ENCODE peak calls at places on chromosomes 4 and X, in six cellular contexts. One of them, this sample, is unnamed.

GRCh38 chrX:147981038-147981752 is at the start of gene FMR1NB:
- DNase-seq in CD8-positive, alpha-beta T cell: no peak
- DNase-seq in astrocyte of the spinal cord: no peak
- DNase-seq in fibroblast of gingiva: no peak
- DNase-seq in germinal center: no peak
- DNase-seq in sciatic nerve: no peak
- DNase-seq in this sample: no peak

GRCh38 chr4:71229477-71230257 is 109.2 kb upstream of the SLC4A4 start:
- DNase-seq in CD8-positive, alpha-beta T cell: no peak
- DNase-seq in astrocyte of the spinal cord: peak; percentile 69
- DNase-seq in fibroblast of gingiva: peak; percentile 9
- DNase-seq in germinal center: no peak
- DNase-seq in sciatic nerve: no peak
- DNase-seq in this sample: peak; percentile 43

GRCh38 chr4:173436149-173436579 is 37.2 kb upstream of the SCRG1 start:
- DNase-seq in CD8-positive, alpha-beta T cell: no peak
- DNase-seq in astrocyte of the spinal cord: peak; percentile 61
- DNase-seq in fibroblast of gingiva: peak; percentile 93
- DNase-seq in germinal center: no peak
- DNase-seq in sciatic nerve: no peak
- DNase-seq in this sample: peak; percentile 30

GRCh38 chr4:147550626-147551250 is 66.5 kb upstream of the TMEM184C start:
- DNase-seq in CD8-positive, alpha-beta T cell: no peak
- DNase-seq in astrocyte of the spinal cord: peak; percentile 83
- DNase-seq in fibroblast of gingiva: peak; percentile 18
- DNase-seq in germinal center: no peak
- DNase-seq in sciatic nerve: no peak
- DNase-seq in this sample: peak; percentile 69

GRCh38 chr4:7335363-7336066 is 99.2 kb downstream of the PSAPL1 start:
- DNase-seq in CD8-positive, alpha-beta T cell: peak; percentile 33
- DNase-seq in astrocyte of the spinal cord: no peak
- DNase-seq in fibroblast of gingiva: no peak
- DNase-seq in germinal center: peak; percentile 76
- DNase-seq in sciatic nerve: peak; percentile 74
- DNase-seq in this sample: peak; percentile 27

GRCh38 chr4:150337709-150338108 is 244.2 kb upstream of the MAB21L2 start:
- DNase-seq in CD8-positive, alpha-beta T cell: no peak
- DNase-seq in astrocyte of the spinal cord: no peak
- DNase-seq in fibroblast of gingiva: peak; percentile 85
- DNase-seq in germinal center: no peak
- DNase-seq in sciatic nerve: no peak
- DNase-seq in this sample: peak; percentile 49

GRCh38 chr4:70651864-70652506 is 14.3 kb downstream of the JCHAIN start:
- DNase-seq in CD8-positive, alpha-beta T cell: no peak
- DNase-seq in astrocyte of the spinal cord: peak; percentile 52
- DNase-seq in fibroblast of gingiva: peak; percentile 15
- DNase-seq in germinal center: peak; percentile 37
- DNase-seq in sciatic nerve: no peak
- DNase-seq in this sample: peak; percentile 38

GRCh38 chr4:55398461-55398860 is 2.7 kb downstream of the TMEM165 start:
- DNase-seq in CD8-positive, alpha-beta T cell: no peak
- DNase-seq in astrocyte of the spinal cord: no peak
- DNase-seq in fibroblast of gingiva: peak; percentile 6
- DNase-seq in germinal center: no peak
- DNase-seq in sciatic nerve: no peak
- DNase-seq in this sample: peak; percentile 29

GRCh38 chr4:3649491-3649890 is 116.7 kb upstream of the ADRA2C start:
- DNase-seq in CD8-positive, alpha-beta T cell: no peak
- DNase-seq in astrocyte of the spinal cord: no peak
- DNase-seq in fibroblast of gingiva: no peak
- DNase-seq in germinal center: no peak
- DNase-seq in sciatic nerve: no peak
- DNase-seq in this sample: no peak

GRCh38 chr4:134388351-134388750 is 186.8 kb upstream of the PABPC4L start:
- DNase-seq in CD8-positive, alpha-beta T cell: no peak
- DNase-seq in astrocyte of the spinal cord: no peak
- DNase-seq in fibroblast of gingiva: no peak
- DNase-seq in germinal center: no peak
- DNase-seq in sciatic nerve: no peak
- DNase-seq in this sample: no peak

GRCh38 chr4:30792616-30793015 is 72.4 kb downstream of the PCDH7 start:
- DNase-seq in CD8-positive, alpha-beta T cell: no peak
- DNase-seq in astrocyte of the spinal cord: no peak
- DNase-seq in fibroblast of gingiva: no peak
- DNase-seq in germinal center: no peak
- DNase-seq in sciatic nerve: no peak
- DNase-seq in this sample: no peak

GRCh38 chr4:114005569-114006442 is 26.4 kb upstream of the ARSJ start:
- DNase-seq in CD8-positive, alpha-beta T cell: no peak
- DNase-seq in astrocyte of the spinal cord: peak; percentile 85
- DNase-seq in fibroblast of gingiva: peak; percentile 42
- DNase-seq in germinal center: no peak
- DNase-seq in sciatic nerve: no peak
- DNase-seq in this sample: peak; percentile 76

GRCh38 chrX:20455001-20455400 is 188.3 kb upstream of the RPS6KA3 start:
- DNase-seq in CD8-positive, alpha-beta T cell: no peak
- DNase-seq in astrocyte of the spinal cord: no peak
- DNase-seq in fibroblast of gingiva: no peak
- DNase-seq in germinal center: no peak
- DNase-seq in sciatic nerve: no peak
- DNase-seq in this sample: peak; percentile 80

GRCh38 chr4:94642561-94642866 is 115.2 kb upstream of the BMPR1B start:
- DNase-seq in CD8-positive, alpha-beta T cell: no peak
- DNase-seq in astrocyte of the spinal cord: peak; percentile 37
- DNase-seq in fibroblast of gingiva: peak; percentile 45
- DNase-seq in germinal center: no peak
- DNase-seq in sciatic nerve: no peak
- DNase-seq in this sample: peak; percentile 17

GRCh38 chrX:40076750-40077149 is 21.0 kb downstream of the BCOR start:
- DNase-seq in CD8-positive, alpha-beta T cell: no peak
- DNase-seq in astrocyte of the spinal cord: no peak
- DNase-seq in fibroblast of gingiva: no peak
- DNase-seq in germinal center: no peak
- DNase-seq in sciatic nerve: no peak
- DNase-seq in this sample: no peak

GRCh38 chr4:110977554-110977953 is 354.7 kb upstream of the PITX2 start:
- DNase-seq in CD8-positive, alpha-beta T cell: no peak
- DNase-seq in astrocyte of the spinal cord: no peak
- DNase-seq in fibroblast of gingiva: no peak
- DNase-seq in germinal center: no peak
- DNase-seq in sciatic nerve: no peak
- DNase-seq in this sample: no peak

GRCh38 chrX:55907968-55908607 is 190.5 kb downstream of the RRAGB start:
- DNase-seq in CD8-positive, alpha-beta T cell: peak; percentile 25
- DNase-seq in astrocyte of the spinal cord: peak; percentile 37
- DNase-seq in fibroblast of gingiva: peak; percentile 1
- DNase-seq in germinal center: peak; percentile 61
- DNase-seq in sciatic nerve: peak; percentile 62
- DNase-seq in this sample: peak; percentile 60